ENCODE peak calls at places on chromosomes 12 and 14, in four cellular contexts. W is neuronal stem cell; E is OCI-LY7; Q is effector memory CD4-positive, alpha-beta T cell. B is an unnamed sample.
A peak's percentile ranks its signal among the peaks of the same experiment; 100 is the strongest.

GRCh38 chr14:74015965-74016364 is 3.1 kb downstream of the ENTPD5 start:
- DNase-seq in E (no peak), W (no peak), Q (no peak), B (no peak)

GRCh38 chr14:55974046-55974582 is 144.1 kb upstream of the PELI2 start:
- DNase-seq in Q (no peak), E (no peak), W (no peak), B (no peak)

GRCh38 chr14:101223147-101223546 is 319.6 kb upstream of the RTL1 start:
- DNase-seq in W (peak; percentile 70), E (no peak), Q (no peak), B (peak; percentile 27)

GRCh38 chr12:124509676-124510300 is 57.6 kb downstream of the NCOR2 start:
- DNase-seq in W (no peak), Q (no peak), E (no peak), B (no peak)

GRCh38 chr12:118061876-118062791 is 1.2 kb upstream of the WSB2 start:
- DNase-seq in E (peak; percentile 13), W (peak; percentile 35), Q (no peak), B (peak; percentile 27)

GRCh38 chr12:108526482-108527234 is 11.6 kb downstream of the FICD start:
- DNase-seq in Q (no peak), W (peak; percentile 92), E (no peak), B (no peak)

GRCh38 chr12:18262514-18262913 is 1.2 kb downstream of the PIK3C2G start:
- DNase-seq in W (no peak), E (no peak), Q (no peak), B (no peak)

GRCh38 chr12:55072093-55072492 is 52.3 kb downstream of the NEUROD4 start:
- DNase-seq in W (no peak), Q (peak; percentile 30), E (peak; percentile 82), B (peak; percentile 43)

GRCh38 chr12:53173085-53173715 is 7.3 kb upstream of the ZNF740 start:
- DNase-seq in E (no peak), W (no peak), Q (no peak), B (no peak)

GRCh38 chr12:1970331-1970900 is 33.8 kb downstream of the DCP1B start:
- DNase-seq in E (no peak), W (no peak), Q (no peak), B (no peak)

GRCh38 chr12:58481811-58482210 is 438.5 kb downstream of the LRIG3 start:
- DNase-seq in W (no peak), E (no peak), Q (no peak), B (no peak)

GRCh38 chr14:67644428-67644827 is 24.7 kb downstream of the ARG2 start:
- DNase-seq in Q (no peak), E (no peak), W (no peak), B (no peak)

GRCh38 chr12:12449533-12450025 is 92.7 kb downstream of the BORCS5 start:
- DNase-seq in E (no peak), W (no peak), Q (no peak), B (no peak)

GRCh38 chr14:36944307-36945010 is 227.9 kb downstream of the SLC25A21 start:
- DNase-seq in E (no peak), Q (no peak), W (no peak), B (no peak)

GRCh38 chr14:99683619-99684355 is at the start of gene CYP46A1:
- DNase-seq in W (peak; percentile 99), Q (peak; percentile 100), E (peak; percentile 100), B (peak; percentile 96)
- H3K27ac ChIP-seq in W (no peak within 1 kb of the TSS), Q (peak within 1 kb of the TSS; percentile 76), E (peak within 1 kb of the TSS; percentile 60), B (no peak within 1 kb of the TSS)

DNA sequence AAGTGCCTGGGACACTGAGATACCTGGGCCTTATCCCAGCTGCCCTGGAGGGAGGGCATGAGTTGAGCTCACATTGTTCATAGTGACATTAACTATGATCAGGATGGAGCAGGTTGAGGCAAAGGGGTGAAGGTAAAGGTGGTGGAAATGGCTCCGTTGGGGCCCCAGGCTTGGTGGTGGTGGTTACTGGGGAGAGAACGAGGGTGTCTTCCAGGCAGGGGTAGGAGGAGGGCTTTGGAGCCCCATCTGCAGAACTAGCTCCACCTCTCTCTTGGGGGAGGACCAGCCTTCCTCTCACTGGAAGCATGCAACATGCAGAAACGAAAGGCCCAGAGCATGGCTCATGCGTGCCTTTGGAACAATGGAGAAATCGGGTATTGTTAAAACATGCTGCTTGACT is 217.0 kb downstream of the SLC41A2 start:
- DNase-seq in W (no peak), Q (no peak), E (no peak), B (no peak)
- H3K27ac ChIP-seq in W (no peak overlapping the region), Q (peak overlapping the region; percentile 21), E (no peak overlapping the region), B (no peak overlapping the region)

DNA sequence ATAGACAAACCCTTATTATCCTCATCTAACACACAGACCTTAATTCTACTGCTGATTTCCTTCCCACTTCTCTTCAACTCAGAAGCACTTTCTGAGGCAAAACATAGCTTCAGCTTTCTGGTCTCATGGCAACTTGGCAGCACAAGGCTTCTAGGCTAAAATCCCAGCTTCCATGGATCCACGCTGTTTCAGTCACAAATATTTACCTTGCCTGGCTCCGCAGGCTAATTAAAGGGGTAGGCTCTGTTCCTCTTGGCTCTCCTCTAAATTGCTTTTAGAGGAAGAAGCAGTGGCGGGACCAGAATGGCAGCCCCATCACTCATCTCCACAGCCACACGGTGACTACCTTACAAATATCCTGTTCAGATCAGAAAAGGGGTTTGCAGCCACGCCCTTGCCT is 221.6 kb upstream of the NUDT4 start:
- DNase-seq in Q (no peak), W (no peak), E (no peak), B (no peak)
- H3K27ac ChIP-seq in Q (no peak overlapping the region), W (no peak overlapping the region), E (no peak overlapping the region), B (no peak overlapping the region)

DNA sequence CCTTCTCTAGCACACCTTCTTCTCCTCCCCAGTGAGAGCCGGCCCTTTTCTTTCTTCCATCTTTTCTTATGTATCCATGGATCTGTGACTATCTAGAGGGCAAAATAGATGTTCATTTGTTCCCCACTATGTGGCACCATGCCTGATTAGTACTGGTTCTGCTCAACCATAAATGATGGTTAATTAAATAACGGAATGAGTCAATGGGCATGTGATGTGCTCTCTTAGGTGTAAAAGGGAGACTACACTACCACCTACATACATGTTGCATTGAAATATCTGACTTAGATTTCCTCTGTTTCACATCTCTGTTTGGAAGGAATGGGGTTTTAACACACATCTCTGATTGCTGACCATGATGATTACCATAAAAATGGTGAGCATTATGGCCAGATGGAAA is 116.5 kb downstream of the BTG1 start:
- DNase-seq in E (no peak), Q (no peak), W (no peak), B (no peak)
- H3K27ac ChIP-seq in E (no peak overlapping the region), Q (peak overlapping the region; percentile 67), W (no peak overlapping the region), B (no peak overlapping the region)

B was measured in iPS DF 6.9.